ENCODE peak calls at places on chromosomes 16 and 17, in seven cellular contexts. One of them, this sample, is unnamed.

GRCh38 chr17:78737332-78737731 is 44.7 kb downstream of the CYTH1 start:
- DNase-seq in endothelial cell of umbilical vein: peak
- DNase-seq in heart left ventricle: no peak
- DNase-seq in uterus: no peak
- DNase-seq in choroid plexus epithelial cell: peak
- DNase-seq in PC-3: peak
- DNase-seq in sigmoid colon: no peak
- DNase-seq in this sample: no peak

GRCh38 chr16:69754143-69754468 is 620 bp downstream of the NOB1 start:
- DNase-seq in endothelial cell of umbilical vein: no peak
- DNase-seq in heart left ventricle: no peak
- DNase-seq in uterus: no peak
- DNase-seq in choroid plexus epithelial cell: no peak
- DNase-seq in PC-3: no peak
- DNase-seq in sigmoid colon: no peak
- DNase-seq in this sample: no peak

GRCh38 chr17:72654746-72655145 is 437.7 kb downstream of the SLC39A11 start:
- DNase-seq in endothelial cell of umbilical vein: no peak
- DNase-seq in heart left ventricle: no peak
- DNase-seq in uterus: no peak
- DNase-seq in choroid plexus epithelial cell: no peak
- DNase-seq in PC-3: no peak
- DNase-seq in sigmoid colon: no peak
- DNase-seq in this sample: no peak

GRCh38 chr16:78251115-78251514 is 151.7 kb downstream of the WWOX start:
- DNase-seq in endothelial cell of umbilical vein: no peak
- DNase-seq in heart left ventricle: no peak
- DNase-seq in uterus: no peak
- DNase-seq in choroid plexus epithelial cell: no peak
- DNase-seq in PC-3: no peak
- DNase-seq in sigmoid colon: no peak
- DNase-seq in this sample: no peak

GRCh38 chr16:19478505-19478904 is 43.4 kb downstream of the GDE1 start:
- DNase-seq in endothelial cell of umbilical vein: no peak
- DNase-seq in heart left ventricle: no peak
- DNase-seq in uterus: no peak
- DNase-seq in choroid plexus epithelial cell: no peak
- DNase-seq in PC-3: no peak
- DNase-seq in sigmoid colon: no peak
- DNase-seq in this sample: no peak

GRCh38 chr17:17874478-17874877 is 37.7 kb upstream of the SREBF1 start:
- DNase-seq in endothelial cell of umbilical vein: no peak
- DNase-seq in heart left ventricle: peak
- DNase-seq in uterus: no peak
- DNase-seq in choroid plexus epithelial cell: peak
- DNase-seq in PC-3: peak
- DNase-seq in sigmoid colon: no peak
- DNase-seq in this sample: no peak

GRCh38 chr17:83162035-83162745 is 82.8 kb downstream of the METRNL start:
- DNase-seq in endothelial cell of umbilical vein: no peak
- DNase-seq in heart left ventricle: peak
- DNase-seq in uterus: no peak
- DNase-seq in choroid plexus epithelial cell: no peak
- DNase-seq in PC-3: no peak
- DNase-seq in sigmoid colon: peak
- DNase-seq in this sample: no peak

GRCh38 chr16:2919511-2920255 is 8.0 kb downstream of the FLYWCH1 start:
- DNase-seq in endothelial cell of umbilical vein: peak
- DNase-seq in heart left ventricle: peak
- DNase-seq in uterus: peak
- DNase-seq in choroid plexus epithelial cell: peak
- DNase-seq in PC-3: peak
- DNase-seq in sigmoid colon: peak
- DNase-seq in this sample: peak

GRCh38 chr16:82609140-82609539 is 17.6 kb upstream of the CDH13 start:
- DNase-seq in endothelial cell of umbilical vein: no peak
- DNase-seq in heart left ventricle: peak
- DNase-seq in uterus: no peak
- DNase-seq in choroid plexus epithelial cell: no peak
- DNase-seq in PC-3: no peak
- DNase-seq in sigmoid colon: no peak
- DNase-seq in this sample: no peak

GRCh38 chr17:78538033-78538776 is 39.0 kb downstream of the DNAH17 start:
- DNase-seq in endothelial cell of umbilical vein: no peak
- DNase-seq in heart left ventricle: no peak
- DNase-seq in uterus: no peak
- DNase-seq in choroid plexus epithelial cell: no peak
- DNase-seq in PC-3: peak
- DNase-seq in sigmoid colon: peak
- DNase-seq in this sample: no peak

GRCh38 chr17:40194821-40195220 is 17.6 kb downstream of the RAPGEFL1 start:
- DNase-seq in endothelial cell of umbilical vein: no peak
- DNase-seq in heart left ventricle: no peak
- DNase-seq in uterus: no peak
- DNase-seq in choroid plexus epithelial cell: no peak
- DNase-seq in PC-3: no peak
- DNase-seq in sigmoid colon: no peak
- DNase-seq in this sample: no peak

GRCh38 chr17:57368637-57369336 is 112.5 kb downstream of the MSI2 start:
- DNase-seq in endothelial cell of umbilical vein: peak
- DNase-seq in heart left ventricle: no peak
- DNase-seq in uterus: no peak
- DNase-seq in choroid plexus epithelial cell: no peak
- DNase-seq in PC-3: no peak
- DNase-seq in sigmoid colon: no peak
- DNase-seq in this sample: no peak

GRCh38 chr16:67463691-67464090 is 17.3 kb downstream of the ATP6V0D1 start:
- DNase-seq in endothelial cell of umbilical vein: no peak
- DNase-seq in heart left ventricle: no peak
- DNase-seq in uterus: no peak
- DNase-seq in choroid plexus epithelial cell: no peak
- DNase-seq in PC-3: no peak
- DNase-seq in sigmoid colon: no peak
- DNase-seq in this sample: no peak

GRCh38 chr16:30741461-30741914 is 6.7 kb upstream of the PHKG2 start:
- DNase-seq in endothelial cell of umbilical vein: peak
- DNase-seq in heart left ventricle: no peak
- DNase-seq in uterus: no peak
- DNase-seq in choroid plexus epithelial cell: peak
- DNase-seq in PC-3: peak
- DNase-seq in sigmoid colon: peak
- DNase-seq in this sample: no peak

GRCh38 chr16:52613508-52613907 is 66.6 kb upstream of the TOX3 start:
- DNase-seq in endothelial cell of umbilical vein: no peak
- DNase-seq in heart left ventricle: no peak
- DNase-seq in uterus: no peak
- DNase-seq in choroid plexus epithelial cell: no peak
- DNase-seq in PC-3: no peak
- DNase-seq in sigmoid colon: no peak
- DNase-seq in this sample: no peak

GRCh38 chr16:52617591-52617990 is 70.6 kb upstream of the TOX3 start:
- DNase-seq in endothelial cell of umbilical vein: no peak
- DNase-seq in heart left ventricle: no peak
- DNase-seq in uterus: no peak
- DNase-seq in choroid plexus epithelial cell: no peak
- DNase-seq in PC-3: no peak
- DNase-seq in sigmoid colon: no peak
- DNase-seq in this sample: no peak

GRCh38 chr16:52611817-52612673 is 65.1 kb upstream of the TOX3 start:
- DNase-seq in endothelial cell of umbilical vein: no peak
- DNase-seq in heart left ventricle: no peak
- DNase-seq in uterus: no peak
- DNase-seq in choroid plexus epithelial cell: no peak
- DNase-seq in PC-3: peak
- DNase-seq in sigmoid colon: no peak
- DNase-seq in this sample: no peak
- H3K4me3 ChIP-seq in endothelial cell of umbilical vein: no peak
- H3K4me3 ChIP-seq in heart left ventricle: no peak
- H3K4me3 ChIP-seq in uterus: no peak
- H3K4me3 ChIP-seq in choroid plexus epithelial cell: no peak
- H3K4me3 ChIP-seq in PC-3: no peak
- H3K4me3 ChIP-seq in sigmoid colon: no peak
- H3K4me3 ChIP-seq in this sample: no peak

GRCh38 chr17:13569740-13570137 is 32.0 kb downstream of the HS3ST3A1 start:
- DNase-seq in endothelial cell of umbilical vein: no peak
- DNase-seq in heart left ventricle: no peak
- DNase-seq in uterus: no peak
- DNase-seq in choroid plexus epithelial cell: no peak
- DNase-seq in PC-3: no peak
- DNase-seq in sigmoid colon: no peak
- DNase-seq in this sample: no peak
- H3K4me3 ChIP-seq in endothelial cell of umbilical vein: no peak
- H3K4me3 ChIP-seq in heart left ventricle: no peak
- H3K4me3 ChIP-seq in uterus: no peak
- H3K4me3 ChIP-seq in choroid plexus epithelial cell: no peak
- H3K4me3 ChIP-seq in PC-3: no peak
- H3K4me3 ChIP-seq in sigmoid colon: no peak
- H3K4me3 ChIP-seq in this sample: no peak

GRCh38 chr17:81388091-81388611 is 7.1 kb upstream of the BAHCC1 start:
- DNase-seq in endothelial cell of umbilical vein: no peak
- DNase-seq in heart left ventricle: no peak
- DNase-seq in uterus: no peak
- DNase-seq in choroid plexus epithelial cell: no peak
- DNase-seq in PC-3: no peak
- DNase-seq in sigmoid colon: no peak
- DNase-seq in this sample: no peak
- H3K4me3 ChIP-seq in endothelial cell of umbilical vein: no peak
- H3K4me3 ChIP-seq in heart left ventricle: peak
- H3K4me3 ChIP-seq in uterus: no peak
- H3K4me3 ChIP-seq in choroid plexus epithelial cell: no peak
- H3K4me3 ChIP-seq in PC-3: peak
- H3K4me3 ChIP-seq in sigmoid colon: peak
- H3K4me3 ChIP-seq in this sample: no peak

DNA sequence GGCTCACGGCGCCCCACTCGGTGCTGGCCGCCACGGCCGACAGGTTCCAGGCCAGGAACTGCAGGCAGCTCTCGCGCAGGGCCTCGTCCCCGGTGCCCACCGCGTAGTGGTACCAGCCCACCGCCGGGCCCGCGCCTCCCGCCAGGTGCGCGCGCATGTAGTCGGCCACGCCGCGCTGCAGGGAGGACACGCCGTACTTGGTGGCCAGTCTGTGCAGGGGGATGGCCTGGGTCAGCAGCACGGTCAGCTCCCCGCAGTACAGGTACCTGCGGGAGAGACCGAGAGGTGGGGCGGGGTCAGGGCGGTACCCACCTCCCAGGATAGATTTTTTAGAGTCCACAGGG is 4.2 kb downstream of the BTBD17 start:
- DNase-seq in endothelial cell of umbilical vein: no peak
- DNase-seq in heart left ventricle: no peak
- DNase-seq in uterus: no peak
- DNase-seq in choroid plexus epithelial cell: no peak
- DNase-seq in PC-3: no peak
- DNase-seq in sigmoid colon: no peak
- DNase-seq in this sample: no peak
- H3K4me3 ChIP-seq in endothelial cell of umbilical vein: no peak
- H3K4me3 ChIP-seq in heart left ventricle: peak
- H3K4me3 ChIP-seq in uterus: no peak
- H3K4me3 ChIP-seq in choroid plexus epithelial cell: no peak
- H3K4me3 ChIP-seq in PC-3: peak
- H3K4me3 ChIP-seq in sigmoid colon: no peak
- H3K4me3 ChIP-seq in this sample: peak

GRCh38 chr16:29151317-29151716 is 166.5 kb downstream of the LAT start:
- DNase-seq in endothelial cell of umbilical vein: no peak
- DNase-seq in heart left ventricle: no peak
- DNase-seq in uterus: no peak
- DNase-seq in choroid plexus epithelial cell: no peak
- DNase-seq in PC-3: no peak
- DNase-seq in sigmoid colon: no peak
- DNase-seq in this sample: no peak

GRCh38 chr16:29156511-29156910 is 171.7 kb downstream of the LAT start:
- DNase-seq in endothelial cell of umbilical vein: no peak
- DNase-seq in heart left ventricle: no peak
- DNase-seq in uterus: no peak
- DNase-seq in choroid plexus epithelial cell: no peak
- DNase-seq in PC-3: no peak
- DNase-seq in sigmoid colon: no peak
- DNase-seq in this sample: no peak

GRCh38 chr16:29158031-29158430 is 173.2 kb downstream of the LAT start:
- DNase-seq in endothelial cell of umbilical vein: no peak
- DNase-seq in heart left ventricle: no peak
- DNase-seq in uterus: no peak
- DNase-seq in choroid plexus epithelial cell: no peak
- DNase-seq in PC-3: no peak
- DNase-seq in sigmoid colon: no peak
- DNase-seq in this sample: no peak

GRCh38 chr16:29154676-29155121 is 169.8 kb downstream of the LAT start:
- DNase-seq in endothelial cell of umbilical vein: no peak
- DNase-seq in heart left ventricle: no peak
- DNase-seq in uterus: no peak
- DNase-seq in choroid plexus epithelial cell: peak
- DNase-seq in PC-3: no peak
- DNase-seq in sigmoid colon: no peak
- DNase-seq in this sample: no peak

GRCh38 chr16:29154100-29154499 is 169.2 kb downstream of the LAT start:
- DNase-seq in endothelial cell of umbilical vein: no peak
- DNase-seq in heart left ventricle: no peak
- DNase-seq in uterus: no peak
- DNase-seq in choroid plexus epithelial cell: no peak
- DNase-seq in PC-3: no peak
- DNase-seq in sigmoid colon: no peak
- DNase-seq in this sample: no peak
- H3K4me3 ChIP-seq in endothelial cell of umbilical vein: no peak
- H3K4me3 ChIP-seq in heart left ventricle: no peak
- H3K4me3 ChIP-seq in uterus: no peak
- H3K4me3 ChIP-seq in choroid plexus epithelial cell: no peak
- H3K4me3 ChIP-seq in PC-3: no peak
- H3K4me3 ChIP-seq in sigmoid colon: no peak
- H3K4me3 ChIP-seq in this sample: no peak

DNA sequence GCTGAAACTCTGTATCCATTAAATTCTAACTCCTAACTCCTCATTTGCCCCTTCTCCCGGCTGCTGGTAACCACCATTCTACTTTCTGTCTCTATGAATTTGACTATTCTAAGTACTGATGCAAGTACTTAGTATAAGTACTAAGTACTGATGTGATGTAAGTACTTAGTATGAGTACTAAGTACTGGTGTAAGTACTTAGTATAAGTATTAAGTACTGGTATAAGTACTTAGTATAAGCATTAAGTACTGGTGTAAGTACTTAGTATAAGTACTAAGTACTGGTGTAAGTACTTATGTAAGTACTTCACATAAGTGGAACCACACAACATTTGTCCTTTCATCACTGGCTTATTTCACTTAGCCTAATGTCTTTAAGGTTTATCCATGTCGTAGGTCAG is 32.3 kb upstream of the PRKCA start:
- DNase-seq in endothelial cell of umbilical vein: no peak
- DNase-seq in heart left ventricle: no peak
- DNase-seq in uterus: no peak
- DNase-seq in choroid plexus epithelial cell: no peak
- DNase-seq in PC-3: no peak
- DNase-seq in sigmoid colon: no peak
- DNase-seq in this sample: no peak
- H3K4me3 ChIP-seq in endothelial cell of umbilical vein: no peak
- H3K4me3 ChIP-seq in heart left ventricle: no peak
- H3K4me3 ChIP-seq in uterus: no peak
- H3K4me3 ChIP-seq in choroid plexus epithelial cell: no peak
- H3K4me3 ChIP-seq in PC-3: no peak
- H3K4me3 ChIP-seq in sigmoid colon: no peak
- H3K4me3 ChIP-seq in this sample: no peak

DNA sequence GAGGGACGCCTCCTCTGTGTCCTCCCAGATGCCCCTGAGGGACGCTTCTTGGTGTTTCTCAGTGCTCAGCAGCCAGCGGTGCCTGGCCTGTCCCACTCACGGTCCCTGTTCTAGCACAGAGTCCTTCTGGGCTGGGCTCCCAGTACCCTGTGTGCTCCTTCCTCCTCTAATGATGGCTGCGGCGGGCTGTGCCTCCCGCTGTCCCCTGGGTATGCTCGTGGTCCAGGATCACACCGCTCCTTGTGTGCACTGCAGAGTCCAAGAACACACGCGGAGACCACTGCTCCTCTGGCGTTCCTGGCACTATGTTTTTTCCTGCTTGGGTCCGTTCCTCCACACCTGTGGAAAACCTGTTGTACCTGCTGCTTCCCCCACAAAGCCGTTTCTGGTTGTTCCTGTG is 15.1 kb upstream of the IRF8 start:
- DNase-seq in endothelial cell of umbilical vein: no peak
- DNase-seq in heart left ventricle: no peak
- DNase-seq in uterus: no peak
- DNase-seq in choroid plexus epithelial cell: no peak
- DNase-seq in PC-3: no peak
- DNase-seq in sigmoid colon: no peak
- DNase-seq in this sample: no peak
- H3K4me3 ChIP-seq in endothelial cell of umbilical vein: no peak
- H3K4me3 ChIP-seq in heart left ventricle: no peak
- H3K4me3 ChIP-seq in uterus: no peak
- H3K4me3 ChIP-seq in choroid plexus epithelial cell: no peak
- H3K4me3 ChIP-seq in PC-3: no peak
- H3K4me3 ChIP-seq in sigmoid colon: no peak
- H3K4me3 ChIP-seq in this sample: no peak